ENCODE peak calls at places on chromosomes 12 and 14, in four cellular contexts. One of them, this sample, is unnamed.

GRCh38 chr12:14663002-14663401 is 33.4 kb downstream of the GUCY2C start:
- DNase-seq in IMR-90: no peak
- DNase-seq in mesendoderm: no peak
- DNase-seq in H9: no peak
- DNase-seq in this sample: no peak

GRCh38 chr12:4800555-4800954 is 80.4 kb downstream of the GALNT8 start:
- DNase-seq in H9: no peak
- DNase-seq in IMR-90: no peak
- DNase-seq in mesendoderm: no peak
- DNase-seq in this sample: no peak

GRCh38 chr12:4302881-4303280 is 18.1 kb upstream of the TIGAR start:
- DNase-seq in H9: no peak
- DNase-seq in IMR-90: no peak
- DNase-seq in mesendoderm: no peak
- DNase-seq in this sample: no peak

GRCh38 chr12:11408096-11408495 is 12.7 kb upstream of the PRB2 start:
- DNase-seq in IMR-90: no peak
- DNase-seq in mesendoderm: no peak
- DNase-seq in H9: no peak
- DNase-seq in this sample: no peak

GRCh38 chr12:111448266-111448830 is 42.6 kb downstream of the SH2B3 start:
- DNase-seq in H9: no peak
- DNase-seq in mesendoderm: peak; percentile 33
- DNase-seq in IMR-90: no peak
- DNase-seq in this sample: no peak

GRCh38 chr14:102417118-102417517 is 54.4 kb downstream of the TECPR2 start:
- DNase-seq in mesendoderm: no peak
- DNase-seq in IMR-90: no peak
- DNase-seq in H9: peak; percentile 25
- DNase-seq in this sample: no peak

GRCh38 chr12:109880049-109880931 is at the start of gene GLTP:
- DNase-seq in H9: peak; percentile 95
- DNase-seq in IMR-90: peak; percentile 63
- DNase-seq in mesendoderm: peak; percentile 91
- DNase-seq in this sample: peak; percentile 44

GRCh38 chr12:93970892-93971688 is 177.3 kb upstream of the PLXNC1 start:
- DNase-seq in H9: no peak
- DNase-seq in mesendoderm: no peak
- DNase-seq in IMR-90: no peak
- DNase-seq in this sample: no peak

GRCh38 chr12:43210437-43211197 is 341.4 kb downstream of the ADAMTS20 start:
- DNase-seq in IMR-90: peak; percentile 67
- DNase-seq in H9: no peak
- DNase-seq in mesendoderm: no peak
- DNase-seq in this sample: no peak

GRCh38 chr12:92047058-92047826 is 98.4 kb downstream of the BTG1 start:
- DNase-seq in mesendoderm: no peak
- DNase-seq in IMR-90: peak; percentile 29
- DNase-seq in H9: no peak
- DNase-seq in this sample: no peak

GRCh38 chr14:101947577-101947903 is 16.8 kb upstream of the DYNC1H1 start:
- DNase-seq in IMR-90: no peak
- DNase-seq in H9: no peak
- DNase-seq in mesendoderm: no peak
- DNase-seq in this sample: no peak

GRCh38 chr14:69619007-69619406 is 7.6 kb downstream of the SUSD6 start:
- DNase-seq in H9: no peak
- DNase-seq in IMR-90: no peak
- DNase-seq in mesendoderm: no peak
- DNase-seq in this sample: no peak

GRCh38 chr12:109069307-109070231 is 17.2 kb downstream of the USP30 start:
- DNase-seq in IMR-90: no peak
- DNase-seq in mesendoderm: peak; percentile 86
- DNase-seq in H9: peak; percentile 83
- DNase-seq in this sample: peak; percentile 77

GRCh38 chr14:106390947-106391346 is 864.6 kb downstream of the TMEM121 start:
- DNase-seq in mesendoderm: no peak
- DNase-seq in IMR-90: no peak
- DNase-seq in H9: no peak
- DNase-seq in this sample: no peak

GRCh38 chr12:108911915-108912314 is 32.0 kb downstream of the DAO start:
- DNase-seq in IMR-90: no peak
- DNase-seq in H9: no peak
- DNase-seq in mesendoderm: no peak
- DNase-seq in this sample: no peak

GRCh38 chr12:6211421-6211869 is 11.2 kb downstream of the CD9 start:
- DNase-seq in H9: no peak
- DNase-seq in IMR-90: peak; percentile 91
- DNase-seq in mesendoderm: no peak
- DNase-seq in this sample: no peak

GRCh38 chr14:59507063-59507751 is 22.9 kb downstream of the JKAMP start:
- DNase-seq in H9: peak; percentile 88
- DNase-seq in IMR-90: peak; percentile 53
- DNase-seq in mesendoderm: peak; percentile 92
- DNase-seq in this sample: peak; percentile 58

GRCh38 chr12:96141216-96141944 is 52.8 kb upstream of the ELK3 start:
- DNase-seq in mesendoderm: no peak
- DNase-seq in H9: no peak
- DNase-seq in IMR-90: peak; percentile 71
- DNase-seq in this sample: no peak

GRCh38 chr12:21296751-21297406 is 37.8 kb downstream of the SLCO1A2 start:
- DNase-seq in H9: no peak
- DNase-seq in IMR-90: peak; percentile 2
- DNase-seq in mesendoderm: peak; percentile 13
- DNase-seq in this sample: no peak

GRCh38 chr12:124684971-124685688 is 117.7 kb upstream of the NCOR2 start:
- DNase-seq in H9: no peak
- DNase-seq in mesendoderm: no peak
- DNase-seq in IMR-90: peak; percentile 69
- DNase-seq in this sample: no peak

GRCh38 chr12:49875115-49875720 is 28.5 kb downstream of the FAIM2 start:
- DNase-seq in H9: no peak
- DNase-seq in mesendoderm: no peak
- DNase-seq in IMR-90: no peak
- DNase-seq in this sample: no peak

GRCh38 chr14:53450871-53451270 is 297.7 kb upstream of the DDHD1 start:
- DNase-seq in IMR-90: no peak
- DNase-seq in H9: no peak
- DNase-seq in mesendoderm: no peak
- DNase-seq in this sample: no peak

GRCh38 chr12:84738481-84738972 is 174.1 kb downstream of the SLC6A15 start:
- DNase-seq in mesendoderm: no peak
- DNase-seq in IMR-90: peak; percentile 43
- DNase-seq in H9: no peak
- DNase-seq in this sample: no peak

DNA sequence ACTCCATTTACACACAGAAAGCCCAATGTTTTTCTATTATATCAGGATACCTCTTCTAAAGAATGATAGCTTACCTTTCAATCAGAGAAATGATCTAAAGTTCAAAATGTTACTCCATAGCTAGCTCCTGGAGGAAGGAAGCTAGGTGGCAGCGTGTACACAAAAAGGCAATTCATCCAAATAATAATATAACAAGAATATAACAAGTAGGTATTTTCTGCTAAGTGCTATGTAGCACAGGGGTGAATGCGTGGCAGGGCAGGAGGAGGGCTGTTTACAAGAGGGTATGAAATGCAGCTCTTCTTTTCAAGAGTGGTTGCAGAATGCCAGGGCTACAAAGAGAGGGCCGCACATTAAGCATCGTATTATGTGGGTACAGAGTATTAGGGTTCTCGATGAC is 663 bp upstream of the SNAPC1 start:
- DNase-seq in IMR-90: no peak
- DNase-seq in mesendoderm: no peak
- DNase-seq in H9: no peak
- DNase-seq in this sample: no peak
- H4K5ac ChIP-seq in IMR-90: peak overlapping the region; percentile 96
- H4K5ac ChIP-seq in mesendoderm: peak overlapping the region; percentile 94
- H4K5ac ChIP-seq in H9: no peak overlapping the region
- H4K5ac ChIP-seq in this sample: no peak overlapping the region

DNA sequence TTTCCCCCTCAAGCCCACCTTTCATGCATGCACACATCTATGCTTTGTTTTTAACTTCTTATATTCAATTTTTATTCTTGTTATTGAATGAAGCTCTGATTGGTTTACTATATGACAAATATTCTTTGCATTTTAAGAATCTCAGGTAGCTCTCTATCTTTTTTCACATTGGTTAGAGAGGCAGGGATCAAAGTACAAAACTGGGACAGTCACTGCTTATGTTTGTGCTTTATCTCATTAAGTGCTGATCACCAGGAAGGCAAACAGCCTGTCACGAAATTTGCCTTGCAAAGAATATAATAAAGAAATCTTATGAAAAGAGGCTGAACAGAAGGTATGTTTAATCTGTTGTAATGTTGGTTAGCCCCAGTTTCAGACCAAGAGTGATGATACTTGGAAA is 29.7 kb upstream of the INSM2 start:
- DNase-seq in H9: no peak
- DNase-seq in mesendoderm: no peak
- DNase-seq in IMR-90: no peak
- DNase-seq in this sample: no peak
- H3K4me2 ChIP-seq in H9: no peak overlapping the region
- H3K4me2 ChIP-seq in mesendoderm: no peak overlapping the region
- H3K4me2 ChIP-seq in IMR-90: no peak overlapping the region
- H3K4me2 ChIP-seq in this sample: no peak overlapping the region

GRCh38 chr14:99461411-99461810 is 19.2 kb downstream of the SETD3 start:
- DNase-seq in mesendoderm: no peak
- DNase-seq in H9: no peak
- DNase-seq in IMR-90: no peak
- DNase-seq in this sample: no peak

GRCh38 chr14:99459491-99460100 is 21.1 kb downstream of the SETD3 start:
- DNase-seq in H9: no peak
- DNase-seq in IMR-90: no peak
- DNase-seq in mesendoderm: no peak
- DNase-seq in this sample: no peak

GRCh38 chr14:99463974-99464373 is 16.7 kb downstream of the SETD3 start:
- DNase-seq in IMR-90: no peak
- DNase-seq in mesendoderm: no peak
- DNase-seq in H9: no peak
- DNase-seq in this sample: no peak

GRCh38 chr14:99460793-99461192 is 19.9 kb downstream of the SETD3 start:
- DNase-seq in mesendoderm: peak; percentile 91
- DNase-seq in IMR-90: no peak
- DNase-seq in H9: peak; percentile 60
- DNase-seq in this sample: no peak

GRCh38 chr14:99462211-99462610 is 18.4 kb downstream of the SETD3 start:
- DNase-seq in IMR-90: no peak
- DNase-seq in H9: no peak
- DNase-seq in mesendoderm: no peak
- DNase-seq in this sample: no peak
- H4K5ac ChIP-seq in IMR-90: no peak overlapping the region
- H4K5ac ChIP-seq in H9: no peak overlapping the region
- H4K5ac ChIP-seq in mesendoderm: no peak overlapping the region
- H4K5ac ChIP-seq in this sample: no peak overlapping the region

GRCh38 chr12:116201359-116201758 is 76.1 kb downstream of the MED13L start:
- DNase-seq in IMR-90: no peak
- DNase-seq in H9: no peak
- DNase-seq in mesendoderm: no peak
- DNase-seq in this sample: no peak
- H3K4me2 ChIP-seq in IMR-90: no peak overlapping the region
- H3K4me2 ChIP-seq in H9: no peak overlapping the region
- H3K4me2 ChIP-seq in mesendoderm: no peak overlapping the region
- H3K4me2 ChIP-seq in this sample: no peak overlapping the region

DNA sequence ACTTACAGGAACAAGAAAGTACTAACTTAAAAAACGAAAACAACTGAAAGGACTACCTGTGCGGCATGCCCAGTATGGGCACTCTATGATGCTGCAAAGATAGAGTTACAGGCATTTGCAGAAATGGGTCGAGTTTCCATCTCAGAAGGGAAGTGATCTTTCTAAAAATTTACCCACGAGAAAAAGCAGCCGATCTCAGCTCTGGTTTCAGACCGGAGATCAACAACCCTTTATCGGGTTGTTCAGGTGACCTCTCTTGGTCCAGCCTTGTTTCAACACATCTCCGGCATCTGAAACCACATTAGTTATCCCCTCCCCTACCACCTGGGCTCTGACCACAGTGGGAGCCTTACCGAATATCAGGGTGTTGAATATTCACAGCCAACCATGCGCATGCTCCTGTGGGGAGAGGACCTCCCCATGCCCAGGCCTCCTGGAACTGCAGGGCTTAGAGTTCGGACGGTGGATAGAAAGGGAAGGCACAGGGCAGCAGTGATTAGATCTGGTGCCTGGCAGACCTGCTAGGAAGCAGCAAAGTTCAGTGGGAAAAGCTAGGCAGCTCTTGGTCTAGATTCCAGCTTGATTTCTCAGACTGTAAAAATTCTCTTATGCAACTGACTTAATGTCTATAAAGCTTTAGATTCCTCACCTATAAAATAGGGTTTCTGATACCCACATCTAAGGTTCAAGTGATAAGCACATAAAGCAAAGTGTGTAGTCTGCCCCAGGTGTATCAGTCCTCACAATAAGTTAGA is 906.0 kb downstream of the VRK1 start:
- DNase-seq in mesendoderm: no peak
- DNase-seq in H9: no peak
- DNase-seq in IMR-90: no peak
- DNase-seq in this sample: no peak
- H4K5ac ChIP-seq in mesendoderm: no peak overlapping the region
- H4K5ac ChIP-seq in H9: no peak overlapping the region
- H4K5ac ChIP-seq in IMR-90: no peak overlapping the region
- H4K5ac ChIP-seq in this sample: no peak overlapping the region

DNA sequence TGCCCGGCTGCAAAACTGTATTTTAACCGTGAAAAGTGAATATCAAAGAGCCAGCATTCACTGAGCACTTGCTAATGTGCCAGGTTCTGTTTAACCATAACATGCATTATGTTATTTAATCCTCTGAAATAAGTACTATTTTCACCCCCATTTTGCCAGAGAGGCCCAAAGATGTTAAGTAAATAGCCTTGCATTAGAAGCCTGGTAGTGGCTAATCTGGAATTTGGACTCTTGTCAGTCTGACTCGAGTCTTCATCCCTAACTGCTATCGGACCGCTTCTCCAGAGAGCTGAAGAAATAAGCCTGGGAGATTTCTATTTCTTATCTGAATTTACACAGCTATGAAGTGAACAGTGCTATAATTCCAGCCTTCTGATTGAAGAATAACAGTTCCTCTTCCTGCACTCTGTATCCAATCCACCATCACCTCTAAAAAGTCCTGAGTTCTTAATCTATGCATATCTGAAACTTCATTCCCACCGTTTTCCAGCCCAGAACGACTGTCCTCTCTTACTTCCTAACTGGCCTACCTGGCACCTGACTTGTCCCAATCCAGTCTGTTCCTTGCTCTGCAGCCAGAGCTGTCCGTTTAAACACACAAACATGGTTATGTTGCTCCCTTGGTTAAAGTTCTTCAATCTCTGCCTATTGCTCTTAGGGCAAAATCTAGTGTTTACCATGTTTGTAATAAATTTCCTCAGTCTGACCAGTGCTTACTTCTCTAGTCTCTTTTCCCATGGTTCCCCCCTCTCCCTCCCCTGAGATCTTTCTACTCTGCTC is 2.3 kb downstream of the POLR3B start:
- DNase-seq in mesendoderm: no peak
- DNase-seq in H9: no peak
- DNase-seq in IMR-90: no peak
- DNase-seq in this sample: no peak
- H3K4me2 ChIP-seq in mesendoderm: no peak overlapping the region
- H3K4me2 ChIP-seq in H9: no peak overlapping the region
- H3K4me2 ChIP-seq in IMR-90: no peak overlapping the region
- H3K4me2 ChIP-seq in this sample: no peak overlapping the region

GRCh38 chr12:74598819-74599218 is 61.2 kb downstream of the ATXN7L3B start:
- DNase-seq in IMR-90: no peak
- DNase-seq in mesendoderm: no peak
- DNase-seq in H9: no peak
- DNase-seq in this sample: no peak
- H4K5ac ChIP-seq in IMR-90: no peak overlapping the region
- H4K5ac ChIP-seq in mesendoderm: no peak overlapping the region
- H4K5ac ChIP-seq in H9: no peak overlapping the region
- H4K5ac ChIP-seq in this sample: no peak overlapping the region